ENCODE peak calls at places on chromosomes 3 and 15, in seven cellular contexts. D, Y, J, H, N, E and L are unnamed samples.

GRCh38 chr3:65439641-65440040 is 599.1 kb downstream of the MAGI1 start:
- DNase-seq in D (no peak), Y (no peak), J (peak; percentile 72), N (peak; percentile 43), H (peak; percentile 53), E (peak; percentile 74), L (peak; percentile 21)

GRCh38 chr3:31634485-31634884 is 101.8 kb downstream of the STT3B start:
- DNase-seq in N (no peak), J (peak; percentile 14), D (no peak), H (peak; percentile 72), E (peak; percentile 70), Y (no peak), L (no peak)

GRCh38 chr3:72259755-72260589 is 475.0 kb upstream of the PROK2 start:
- DNase-seq in J (no peak), E (no peak), Y (no peak), D (peak; percentile 64), H (no peak), N (no peak), L (no peak)

GRCh38 chr3:148178508-148178907 is 519.2 kb upstream of the AGTR1 start:
- DNase-seq in Y (no peak), J (no peak), H (no peak), E (no peak), N (no peak), D (no peak), L (no peak)

GRCh38 chr15:90531147-90531546 is 1.4 kb downstream of the CRTC3 start:
- DNase-seq in Y (no peak), E (no peak), H (no peak), D (no peak), N (no peak), J (peak; percentile 31), L (no peak)

GRCh38 chr3:136503056-136503455 is 249.1 kb downstream of the STAG1 start:
- DNase-seq in D (no peak), Y (no peak), J (no peak), E (no peak), N (no peak), H (no peak), L (no peak)

GRCh38 chr3:135197246-135197645 is 402.2 kb downstream of the EPHB1 start:
- DNase-seq in E (no peak), D (no peak), N (no peak), Y (no peak), J (no peak), H (no peak), L (no peak)

GRCh38 chr3:178538065-178538464 is 1.8 kb downstream of the KCNMB2 start:
- DNase-seq in Y (no peak), D (no peak), J (no peak), N (no peak), E (no peak), H (no peak), L (no peak)

GRCh38 chr3:105938101-105938500 is 69.3 kb upstream of the CBLB start:
- DNase-seq in D (no peak), H (peak; percentile 51), Y (no peak), N (no peak), E (peak; percentile 45), J (peak; percentile 99), L (peak; percentile 91)

GRCh38 chr3:42683875-42684593 is 1.3 kb upstream of the KLHL40 start:
- DNase-seq in E (peak; percentile 97), H (peak; percentile 83), J (no peak), Y (peak; percentile 32), D (peak; percentile 66), N (no peak), L (no peak)

GRCh38 chr3:149085828-149086231 is 503 bp downstream of the HLTF start:
- DNase-seq in E (peak; percentile 42), H (peak; percentile 4), J (peak; percentile 71), N (peak; percentile 42), Y (peak; percentile 7), D (no peak), L (peak; percentile 55)

GRCh38 chr3:71428841-71429609 is 154.5 kb downstream of the FOXP1 start:
- DNase-seq in H (no peak), Y (no peak), D (no peak), J (no peak), E (peak; percentile 56), N (no peak), L (no peak)

GRCh38 chr15:42152196-42152920 is 4.1 kb downstream of the PLA2G4F start:
- DNase-seq in E (no peak), D (no peak), H (no peak), N (no peak), J (no peak), Y (no peak), L (no peak)

GRCh38 chr3:184322731-184323487 is 8.5 kb downstream of the EIF4G1 start:
- DNase-seq in E (no peak), H (no peak), N (no peak), J (no peak), Y (no peak), D (no peak), L (no peak)

GRCh38 chr3:88075497-88075896 is 16.4 kb downstream of the ZNF654 start:
- DNase-seq in E (no peak), H (no peak), D (no peak), J (no peak), Y (no peak), N (no peak), L (no peak)

GRCh38 chr3:11632564-11632963 is 11.2 kb downstream of the VGLL4 start:
- DNase-seq in N (no peak), D (no peak), Y (no peak), J (no peak), E (no peak), H (no peak), L (no peak)

GRCh38 chr3:141789281-141789680 is 26.1 kb downstream of the GRK7 start:
- DNase-seq in N (no peak), H (no peak), J (no peak), D (no peak), Y (no peak), E (no peak), L (no peak)

GRCh38 chr15:51380999-51381806 is 39.7 kb downstream of the GLDN start:
- DNase-seq in H (peak; percentile 71), E (peak; percentile 64), Y (peak; percentile 23), J (peak; percentile 69), N (peak; percentile 62), D (peak; percentile 53), L (peak; percentile 23)

GRCh38 chr3:105868450-105868744 is 415 bp downstream of the CBLB start:
- DNase-seq in H (no peak), Y (peak; percentile 38), J (no peak), E (peak; percentile 52), D (peak; percentile 71), N (no peak), L (no peak)

GRCh38 chr15:45169608-45170480 is 17.9 kb downstream of the SHF start:
- DNase-seq in N (no peak), H (no peak), Y (no peak), D (no peak), J (peak; percentile 31), E (no peak), L (no peak)

GRCh38 chr3:40920041-40920440 is 279.3 kb upstream of the CTNNB1 start:
- DNase-seq in E (no peak), H (no peak), J (no peak), Y (no peak), D (no peak), N (no peak), L (no peak)

GRCh38 chr15:68234060-68234459 is 4.5 kb upstream of the CLN6 start:
- DNase-seq in E (peak; percentile 33), H (no peak), Y (no peak), D (no peak), J (no peak), N (no peak), L (no peak)

GRCh38 chr3:30343861-30344260 is 262.5 kb upstream of the TGFBR2 start:
- DNase-seq in J (no peak), Y (no peak), H (no peak), D (no peak), E (no peak), N (no peak), L (no peak)

GRCh38 chr3:194137314-194138097 is 1.6 kb downstream of the HES1 start:
- DNase-seq in N (peak; percentile 66), Y (peak; percentile 47), D (peak; percentile 70), E (peak; percentile 68), J (no peak), H (no peak), L (peak; percentile 31)

GRCh38 chr3:18758047-18758704 is 333.0 kb upstream of the SATB1 start:
- DNase-seq in Y (no peak), N (peak; percentile 85), J (peak; percentile 10), D (no peak), E (no peak), H (peak; percentile 2), L (no peak)

GRCh38 chr15:88880944-88881740 is 14.2 kb downstream of the HAPLN3 start:
- DNase-seq in E (no peak), Y (no peak), J (no peak), H (no peak), D (no peak), N (no peak), L (no peak)

GRCh38 chr3:46936733-46937250 is 39.8 kb downstream of the CCDC12 start:
- DNase-seq in J (no peak), H (no peak), E (peak; percentile 57), Y (no peak), D (no peak), N (no peak), L (no peak)

GRCh38 chr3:111764645-111765091 is 94.4 kb upstream of the PHLDB2 start:
- DNase-seq in H (peak; percentile 32), J (no peak), D (no peak), E (peak; percentile 59), Y (no peak), N (no peak), L (no peak)

GRCh38 chr3:103818800-103819199 is 1384.0 kb downstream of the ZPLD1 start:
- DNase-seq in N (no peak), D (no peak), J (no peak), E (no peak), H (no peak), Y (no peak), L (no peak)

GRCh38 chr3:192875971-192876565 is 41.6 kb downstream of the MB21D2 start:
- DNase-seq in H (no peak), Y (no peak), D (no peak), J (no peak), E (no peak), N (no peak), L (no peak)

GRCh38 chr3:72095521-72095920 is 310.6 kb upstream of the PROK2 start:
- DNase-seq in N (no peak), E (no peak), D (no peak), H (no peak), Y (no peak), J (no peak), L (no peak)

GRCh38 chr15:55108858-55109518 is 87.8 kb downstream of the RSL24D1 start:
- DNase-seq in N (peak; percentile 67), H (peak; percentile 18), Y (peak; percentile 69), D (peak; percentile 81), J (peak; percentile 93), E (peak; percentile 17), L (peak; percentile 37)

GRCh38 chr3:115386347-115386746 is 237.0 kb upstream of the GAP43 start:
- DNase-seq in J (no peak), N (no peak), Y (no peak), H (no peak), D (no peak), E (no peak), L (no peak)

GRCh38 chr15:67880651-67881182 is 40.9 kb upstream of the RNU6-1 start:
- DNase-seq in J (no peak), H (no peak), Y (no peak), D (no peak), N (peak; percentile 87), E (peak; percentile 20), L (no peak)

GRCh38 chr3:49609314-49609713 is 55.0 kb downstream of the BSN start:
- DNase-seq in J (peak; percentile 75), N (no peak), E (no peak), Y (no peak), D (no peak), H (no peak), L (no peak)

GRCh38 chr15:84112025-84112424 is 123.5 kb upstream of the GOLGA6L4 start:
- DNase-seq in N (no peak), D (no peak), J (no peak), Y (no peak), E (peak; percentile 12), H (no peak), L (no peak)

GRCh38 chr15:77901921-77902750 is 175.4 kb downstream of the TBC1D2B start:
- DNase-seq in D (no peak), N (no peak), H (no peak), J (no peak), E (no peak), Y (no peak), L (no peak)